ENCODE peak calls at places on chromosomes 7 and 10, in ten cellular contexts. One of them, this sample, is unnamed.

GRCh38 chr7:87494454-87494853 is 19.0 kb upstream of the ABCB4 start:
- DNase-seq in thoracic aorta: no peak
- DNase-seq in psoas muscle: no peak
- DNase-seq in A549: no peak
- DNase-seq in lower lobe of right lung: no peak
- DNase-seq in hepatocyte: no peak
- DNase-seq in PC-3: no peak
- DNase-seq in tibial artery: no peak
- DNase-seq in brain microvascular endothelial cell: no peak
- DNase-seq in transverse colon: no peak
- DNase-seq in this sample: no peak

GRCh38 chr10:93718937-93719725 is 16.7 kb upstream of the FRA10AC1 start:
- DNase-seq in thoracic aorta: no peak
- DNase-seq in psoas muscle: no peak
- DNase-seq in A549: no peak
- DNase-seq in lower lobe of right lung: peak; percentile 64
- DNase-seq in hepatocyte: no peak
- DNase-seq in PC-3: no peak
- DNase-seq in tibial artery: peak; percentile 27
- DNase-seq in brain microvascular endothelial cell: no peak
- DNase-seq in transverse colon: no peak
- DNase-seq in this sample: no peak

GRCh38 chr7:78143661-78144060 is 345.1 kb downstream of the PHTF2 start:
- DNase-seq in thoracic aorta: no peak
- DNase-seq in psoas muscle: no peak
- DNase-seq in A549: no peak
- DNase-seq in lower lobe of right lung: no peak
- DNase-seq in hepatocyte: no peak
- DNase-seq in PC-3: no peak
- DNase-seq in tibial artery: no peak
- DNase-seq in brain microvascular endothelial cell: no peak
- DNase-seq in transverse colon: no peak
- DNase-seq in this sample: no peak

GRCh38 chr7:72243329-72243728 is 168.8 kb downstream of the CALN1 start:
- DNase-seq in thoracic aorta: no peak
- DNase-seq in psoas muscle: no peak
- DNase-seq in A549: no peak
- DNase-seq in lower lobe of right lung: no peak
- DNase-seq in hepatocyte: no peak
- DNase-seq in PC-3: no peak
- DNase-seq in tibial artery: no peak
- DNase-seq in brain microvascular endothelial cell: no peak
- DNase-seq in transverse colon: no peak
- DNase-seq in this sample: no peak

GRCh38 chr7:9181356-9181755 is 747.9 kb downstream of the NXPH1 start:
- DNase-seq in thoracic aorta: no peak
- DNase-seq in psoas muscle: no peak
- DNase-seq in A549: no peak
- DNase-seq in lower lobe of right lung: no peak
- DNase-seq in hepatocyte: no peak
- DNase-seq in PC-3: no peak
- DNase-seq in tibial artery: no peak
- DNase-seq in brain microvascular endothelial cell: no peak
- DNase-seq in transverse colon: no peak
- DNase-seq in this sample: no peak

GRCh38 chr10:17348111-17349008 is 106.0 kb downstream of the ST8SIA6 start:
- DNase-seq in thoracic aorta: peak; percentile 11
- DNase-seq in psoas muscle: peak; percentile 60
- DNase-seq in A549: peak; percentile 13
- DNase-seq in lower lobe of right lung: no peak
- DNase-seq in hepatocyte: peak; percentile 17
- DNase-seq in PC-3: peak; percentile 86
- DNase-seq in tibial artery: peak; percentile 22
- DNase-seq in brain microvascular endothelial cell: peak; percentile 89
- DNase-seq in transverse colon: peak; percentile 23
- DNase-seq in this sample: no peak

GRCh38 chr10:88042162-88043100 is 179.0 kb downstream of the PTEN start:
- DNase-seq in thoracic aorta: no peak
- DNase-seq in psoas muscle: no peak
- DNase-seq in A549: no peak
- DNase-seq in lower lobe of right lung: peak; percentile 52
- DNase-seq in hepatocyte: peak; percentile 53
- DNase-seq in PC-3: no peak
- DNase-seq in tibial artery: peak; percentile 47
- DNase-seq in brain microvascular endothelial cell: peak; percentile 23
- DNase-seq in transverse colon: no peak
- DNase-seq in this sample: no peak

GRCh38 chr7:117025891-117026290 is 72.6 kb downstream of the ST7 start:
- DNase-seq in thoracic aorta: no peak
- DNase-seq in psoas muscle: no peak
- DNase-seq in A549: no peak
- DNase-seq in lower lobe of right lung: no peak
- DNase-seq in hepatocyte: no peak
- DNase-seq in PC-3: no peak
- DNase-seq in tibial artery: no peak
- DNase-seq in brain microvascular endothelial cell: no peak
- DNase-seq in transverse colon: no peak
- DNase-seq in this sample: no peak

GRCh38 chr10:46283217-46283944 is 3.4 kb upstream of the ANTXRL start:
- DNase-seq in thoracic aorta: no peak
- DNase-seq in psoas muscle: no peak
- DNase-seq in A549: no peak
- DNase-seq in lower lobe of right lung: no peak
- DNase-seq in hepatocyte: no peak
- DNase-seq in PC-3: no peak
- DNase-seq in tibial artery: no peak
- DNase-seq in brain microvascular endothelial cell: no peak
- DNase-seq in transverse colon: peak; percentile 3
- DNase-seq in this sample: no peak

GRCh38 chr7:18521236-18521589 is 25.7 kb downstream of the HDAC9 start:
- DNase-seq in thoracic aorta: no peak
- DNase-seq in psoas muscle: no peak
- DNase-seq in A549: no peak
- DNase-seq in lower lobe of right lung: no peak
- DNase-seq in hepatocyte: no peak
- DNase-seq in PC-3: no peak
- DNase-seq in tibial artery: no peak
- DNase-seq in brain microvascular endothelial cell: no peak
- DNase-seq in transverse colon: no peak
- DNase-seq in this sample: no peak

GRCh38 chr10:120584786-120585185 is 127.8 kb downstream of the PLPP4 start:
- DNase-seq in thoracic aorta: no peak
- DNase-seq in psoas muscle: no peak
- DNase-seq in A549: no peak
- DNase-seq in lower lobe of right lung: no peak
- DNase-seq in hepatocyte: no peak
- DNase-seq in PC-3: no peak
- DNase-seq in tibial artery: no peak
- DNase-seq in brain microvascular endothelial cell: no peak
- DNase-seq in transverse colon: no peak
- DNase-seq in this sample: no peak

GRCh38 chr7:35450456-35450855 is 196.6 kb upstream of the TBX20 start:
- DNase-seq in thoracic aorta: no peak
- DNase-seq in psoas muscle: no peak
- DNase-seq in A549: no peak
- DNase-seq in lower lobe of right lung: no peak
- DNase-seq in hepatocyte: no peak
- DNase-seq in PC-3: no peak
- DNase-seq in tibial artery: no peak
- DNase-seq in brain microvascular endothelial cell: no peak
- DNase-seq in transverse colon: no peak
- DNase-seq in this sample: no peak
- H3K4me3 ChIP-seq in thoracic aorta: no peak overlapping the region
- H3K4me3 ChIP-seq in psoas muscle: no peak overlapping the region
- H3K4me3 ChIP-seq in A549: no peak overlapping the region
- H3K4me3 ChIP-seq in lower lobe of right lung: no peak overlapping the region
- H3K4me3 ChIP-seq in hepatocyte: no peak overlapping the region
- H3K4me3 ChIP-seq in PC-3: no peak overlapping the region
- H3K4me3 ChIP-seq in tibial artery: no peak overlapping the region
- H3K4me3 ChIP-seq in brain microvascular endothelial cell: no peak overlapping the region
- H3K4me3 ChIP-seq in transverse colon: no peak overlapping the region
- H3K4me3 ChIP-seq in this sample: no peak overlapping the region

DNA sequence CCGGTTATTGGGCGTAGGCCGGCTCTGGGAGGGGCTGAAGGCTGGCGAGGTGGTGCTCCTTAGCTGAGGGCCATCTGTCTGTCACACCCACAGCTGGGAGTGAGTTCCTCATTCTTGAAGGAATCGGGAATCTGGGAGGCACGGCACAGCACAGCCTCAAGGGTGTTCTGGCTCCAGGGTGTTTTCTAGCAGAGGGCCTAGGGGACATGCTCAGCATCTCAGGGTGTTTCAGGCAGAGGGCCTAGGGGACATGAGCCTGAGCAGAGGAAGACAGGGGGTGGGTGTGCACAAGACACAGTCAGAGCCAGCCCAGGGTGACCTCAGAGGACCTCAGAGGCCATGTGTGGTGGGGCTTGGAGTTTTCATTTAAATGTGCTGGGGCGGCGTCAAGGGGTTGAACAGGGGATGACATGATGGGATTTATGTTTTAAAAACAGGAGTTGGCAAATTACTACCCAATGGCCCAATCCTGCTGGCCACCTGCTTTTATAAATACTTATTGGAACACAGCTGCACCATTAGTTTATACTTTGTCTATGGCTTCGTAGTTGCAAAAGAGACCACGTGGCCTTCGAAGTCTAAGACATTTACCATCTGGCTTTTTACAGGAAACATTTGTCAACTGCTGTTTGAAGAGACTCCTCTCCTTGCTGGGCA is 121.7 kb downstream of the PRKAG2 start:
- DNase-seq in thoracic aorta: no peak
- DNase-seq in psoas muscle: peak; percentile 79
- DNase-seq in A549: no peak
- DNase-seq in lower lobe of right lung: peak; percentile 59
- DNase-seq in hepatocyte: no peak
- DNase-seq in PC-3: no peak
- DNase-seq in tibial artery: no peak
- DNase-seq in brain microvascular endothelial cell: no peak
- DNase-seq in transverse colon: peak; percentile 37
- DNase-seq in this sample: no peak
- H3K27ac ChIP-seq in thoracic aorta: peak overlapping the region; percentile 71
- H3K27ac ChIP-seq in psoas muscle: no peak overlapping the region
- H3K27ac ChIP-seq in A549: peak overlapping the region; percentile 91
- H3K27ac ChIP-seq in lower lobe of right lung: peak overlapping the region; percentile 71
- H3K27ac ChIP-seq in hepatocyte: no peak overlapping the region
- H3K27ac ChIP-seq in PC-3: no peak overlapping the region
- H3K27ac ChIP-seq in tibial artery: peak overlapping the region; percentile 69
- H3K27ac ChIP-seq in brain microvascular endothelial cell: peak overlapping the region; percentile 16
- H3K27ac ChIP-seq in transverse colon: peak overlapping the region; percentile 74
- H3K27ac ChIP-seq in this sample: no peak overlapping the region

GRCh38 chr7:153682628-153683027 is 369.6 kb upstream of the DPP6 start:
- DNase-seq in thoracic aorta: no peak
- DNase-seq in psoas muscle: no peak
- DNase-seq in A549: no peak
- DNase-seq in lower lobe of right lung: no peak
- DNase-seq in hepatocyte: no peak
- DNase-seq in PC-3: no peak
- DNase-seq in tibial artery: no peak
- DNase-seq in brain microvascular endothelial cell: no peak
- DNase-seq in transverse colon: no peak
- DNase-seq in this sample: no peak
- TF ChIP-seq CTCF in thoracic aorta: no peak
- TF ChIP-seq CTCF in psoas muscle: no peak
- TF ChIP-seq CTCF in A549: no peak
- TF ChIP-seq CTCF in lower lobe of right lung: no peak
- TF ChIP-seq CTCF in hepatocyte: no peak
- TF ChIP-seq CTCF in PC-3: no peak
- TF ChIP-seq CTCF in tibial artery: no peak
- TF ChIP-seq CTCF in brain microvascular endothelial cell: no peak
- TF ChIP-seq CTCF in transverse colon: no peak
- TF ChIP-seq CTCF in this sample: no peak

GRCh38 chr7:38629621-38630020 is 1.6 kb downstream of the AMPH start:
- DNase-seq in thoracic aorta: no peak
- DNase-seq in psoas muscle: no peak
- DNase-seq in A549: no peak
- DNase-seq in lower lobe of right lung: no peak
- DNase-seq in hepatocyte: no peak
- DNase-seq in PC-3: no peak
- DNase-seq in tibial artery: no peak
- DNase-seq in brain microvascular endothelial cell: no peak
- DNase-seq in transverse colon: no peak
- DNase-seq in this sample: no peak

GRCh38 chr7:38628630-38629385 is 2.4 kb downstream of the AMPH start:
- DNase-seq in thoracic aorta: no peak
- DNase-seq in psoas muscle: no peak
- DNase-seq in A549: no peak
- DNase-seq in lower lobe of right lung: no peak
- DNase-seq in hepatocyte: no peak
- DNase-seq in PC-3: peak; percentile 3
- DNase-seq in tibial artery: no peak
- DNase-seq in brain microvascular endothelial cell: no peak
- DNase-seq in transverse colon: no peak
- DNase-seq in this sample: no peak

GRCh38 chr7:38632411-38632810 is 1.2 kb upstream of the AMPH start:
- DNase-seq in thoracic aorta: no peak
- DNase-seq in psoas muscle: no peak
- DNase-seq in A549: no peak
- DNase-seq in lower lobe of right lung: no peak
- DNase-seq in hepatocyte: no peak
- DNase-seq in PC-3: no peak
- DNase-seq in tibial artery: no peak
- DNase-seq in brain microvascular endothelial cell: no peak
- DNase-seq in transverse colon: no peak
- DNase-seq in this sample: no peak

GRCh38 chr7:38625866-38626265 is 5.3 kb downstream of the AMPH start:
- DNase-seq in thoracic aorta: no peak
- DNase-seq in psoas muscle: no peak
- DNase-seq in A549: no peak
- DNase-seq in lower lobe of right lung: no peak
- DNase-seq in hepatocyte: no peak
- DNase-seq in PC-3: no peak
- DNase-seq in tibial artery: no peak
- DNase-seq in brain microvascular endothelial cell: no peak
- DNase-seq in transverse colon: no peak
- DNase-seq in this sample: no peak

DNA sequence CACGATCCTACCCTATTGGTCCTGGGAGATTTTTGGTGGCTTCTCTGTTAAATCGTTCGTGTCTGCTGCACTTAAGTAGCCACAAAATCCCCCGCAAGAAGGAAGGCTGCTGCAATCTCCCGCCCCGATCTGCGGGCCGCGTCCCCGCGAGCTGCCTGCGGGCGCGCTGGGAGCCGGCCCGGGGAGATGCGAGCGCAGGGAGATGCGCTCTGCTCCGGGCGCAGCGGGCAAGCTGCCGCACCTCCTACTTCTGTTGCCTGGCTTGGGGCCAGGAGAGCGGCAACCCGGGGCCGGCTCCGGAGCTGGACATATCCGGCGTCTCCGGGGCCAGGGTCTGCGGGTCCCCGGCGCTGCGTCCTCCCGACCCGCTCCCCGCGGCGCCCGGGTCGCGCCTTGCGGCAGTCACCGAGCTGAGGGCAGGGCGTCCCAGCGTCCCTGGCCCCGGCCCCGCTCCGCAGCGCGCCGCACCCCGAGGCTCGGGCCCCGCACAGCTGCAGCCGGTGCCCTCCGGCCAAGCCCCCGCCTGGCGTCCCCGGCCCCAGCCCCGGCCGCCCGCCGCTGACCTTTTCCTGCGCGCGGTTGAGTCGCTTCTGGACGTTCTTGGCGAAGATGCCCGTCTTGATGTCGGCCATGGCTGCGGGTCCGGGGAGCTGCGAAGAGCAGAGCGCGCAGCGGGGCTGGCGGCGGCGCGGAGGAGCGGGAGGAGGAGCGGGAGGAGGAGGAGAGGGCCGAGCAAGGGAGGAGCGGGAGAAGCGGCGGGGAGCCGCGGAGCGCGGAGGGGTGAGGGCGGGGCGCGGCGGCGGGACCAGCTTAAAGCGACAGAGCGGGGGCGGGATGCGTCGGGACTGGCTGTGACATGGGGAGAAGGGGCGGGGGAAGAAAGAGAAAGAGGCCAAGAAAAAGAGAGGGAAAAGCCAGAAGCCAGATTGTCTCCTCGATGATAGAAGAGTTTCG is at the start of gene AMPH:
- DNase-seq in thoracic aorta: no peak
- DNase-seq in psoas muscle: peak; percentile 80
- DNase-seq in A549: peak; percentile 10
- DNase-seq in lower lobe of right lung: peak; percentile 48
- DNase-seq in hepatocyte: peak; percentile 57
- DNase-seq in PC-3: no peak
- DNase-seq in tibial artery: peak; percentile 41
- DNase-seq in brain microvascular endothelial cell: peak; percentile 9
- DNase-seq in transverse colon: peak; percentile 15
- DNase-seq in this sample: peak; percentile 89
- H3K4me3 ChIP-seq in thoracic aorta: peak within 1 kb of the TSS; percentile 79
- H3K4me3 ChIP-seq in psoas muscle: peak within 1 kb of the TSS; percentile 60
- H3K4me3 ChIP-seq in A549: peak within 1 kb of the TSS; percentile 63
- H3K4me3 ChIP-seq in lower lobe of right lung: peak within 1 kb of the TSS; percentile 37
- H3K4me3 ChIP-seq in hepatocyte: peak within 1 kb of the TSS; percentile 83
- H3K4me3 ChIP-seq in PC-3: no peak within 1 kb of the TSS
- H3K4me3 ChIP-seq in tibial artery: peak within 1 kb of the TSS; percentile 67
- H3K4me3 ChIP-seq in brain microvascular endothelial cell: peak within 1 kb of the TSS; percentile 54
- H3K4me3 ChIP-seq in transverse colon: peak within 1 kb of the TSS; percentile 41
- H3K4me3 ChIP-seq in this sample: peak within 1 kb of the TSS; percentile 73

This sample was measured in dorsolateral prefrontal cortex.